ENCODE peak calls at places on chromosomes 1 and 21, in four cellular contexts. K is heart right ventricle, Z is endodermal cell, L is mesendoderm. W is an unnamed sample.
A peak's percentile ranks its signal among the peaks of the same experiment; 100 is the strongest.

GRCh38 chr1:244341455-244342450 is 110.0 kb downstream of the ADSS2 start:
- DNase-seq in K (no peak), L (peak; percentile 95), Z (peak; percentile 89), W (no peak)

GRCh38 chr1:53636621-53637171 is 102.3 kb downstream of the GLIS1 start:
- DNase-seq in L (no peak), K (no peak), Z (peak; percentile 61), W (peak; percentile 3)

GRCh38 chr21:41170442-41170841 is 2.5 kb downstream of the BACE2 start:
- DNase-seq in Z (peak; percentile 86), K (peak; percentile 32), L (peak; percentile 77), W (no peak)

GRCh38 chr21:33908760-33909159 is 6.8 kb downstream of the ATP5PO start:
- DNase-seq in Z (no peak), K (no peak), L (no peak), W (no peak)

GRCh38 chr1:55156093-55156492 is 59.1 kb downstream of the USP24 start:
- DNase-seq in K (no peak), Z (no peak), L (no peak), W (no peak)

GRCh38 chr1:205840524-205840923 is 9.4 kb downstream of the PM20D1 start:
- DNase-seq in L (peak; percentile 55), K (no peak), Z (peak; percentile 62), W (no peak)

GRCh38 chr1:5896706-5897105 is 95.5 kb downstream of the NPHP4 start:
- DNase-seq in L (peak; percentile 36), Z (peak; percentile 81), K (no peak), W (no peak)

GRCh38 chr1:3981746-3982505 is 81.9 kb upstream of the C1orf174 start:
- DNase-seq in Z (no peak), K (no peak), L (no peak), W (no peak)

GRCh38 chr1:22380024-22380785 is 71.4 kb upstream of the ZBTB40 start:
- DNase-seq in L (peak; percentile 64), Z (no peak), K (no peak), W (no peak)

GRCh38 chr1:186212574-186213224 is 162.4 kb downstream of the TPR start:
- DNase-seq in L (peak; percentile 96), K (peak; percentile 57), Z (peak; percentile 82), W (peak; percentile 27)

GRCh38 chr1:200873671-200874397 is 1.1 kb downstream of the GPR25 start:
- DNase-seq in L (no peak), Z (no peak), K (no peak), W (no peak)
- H3K4me1 ChIP-seq in L (peaks cover 6% of the 10 kb centered on the region), Z (no peaks in the 10 kb centered on the region), K (peaks cover 14% of the 10 kb centered on the region), W (peaks cover 8% of the 10 kb centered on the region)

GRCh38 chr1:19206947-19207346 is 3.1 kb downstream of the UBR4 start:
- DNase-seq in L (no peak), K (no peak), Z (no peak), W (no peak)

GRCh38 chr1:19208710-19209438 is 1.2 kb downstream of the UBR4 start:
- DNase-seq in Z (no peak), K (no peak), L (no peak), W (no peak)

GRCh38 chr1:19210772-19211549 is 895 bp upstream of the UBR4 start:
- DNase-seq in K (no peak), L (peak; percentile 42), Z (no peak), W (no peak)

GRCh38 chr1:19209990-19210771 is at the start of gene UBR4:
- DNase-seq in K (peak; percentile 94), L (peak; percentile 97), Z (peak; percentile 98), W (peak; percentile 97)

DNA sequence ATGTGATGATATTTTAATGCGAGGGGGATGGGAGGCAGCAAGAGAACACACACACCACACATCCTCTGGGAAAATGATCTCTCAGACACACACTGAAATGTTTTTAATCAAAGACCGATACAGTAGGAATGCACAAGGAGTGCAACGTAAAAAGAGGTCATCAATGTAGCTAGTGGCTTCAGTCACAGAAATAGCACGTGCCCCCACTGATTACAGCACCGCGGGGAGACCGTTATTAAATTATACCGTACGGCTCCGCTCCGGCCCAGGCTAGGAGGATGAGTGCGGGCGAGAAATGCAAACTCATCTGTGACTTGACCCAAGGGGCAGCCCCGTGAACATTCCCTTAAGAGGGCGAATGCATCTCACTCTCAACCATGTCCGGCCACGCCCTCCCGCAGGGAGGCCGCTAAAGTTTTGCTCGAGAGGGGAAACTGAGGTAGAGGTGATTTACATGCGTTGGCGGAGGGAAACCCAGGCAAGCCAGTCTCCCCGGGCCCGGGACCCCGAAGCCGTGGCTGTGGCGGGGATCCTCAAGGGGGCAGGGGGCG is 552 bp downstream of the UBR4 start:
- DNase-seq in K (peak; percentile 26), Z (no peak), L (peak; percentile 70), W (no peak)
- H3K4me1 ChIP-seq in K (peaks cover 78% of the 10 kb centered on the region), Z (peaks cover 5% of the 10 kb centered on the region), L (no peaks in the 10 kb centered on the region), W (peaks cover 10% of the 10 kb centered on the region)

GRCh38 chr1:183630748-183631147 is 4.8 kb downstream of the ARPC5 start:
- DNase-seq in L (no peak), K (no peak), Z (no peak), W (no peak)

GRCh38 chr1:183632964-183633363 is 2.6 kb downstream of the ARPC5 start:
- DNase-seq in K (no peak), L (peak; percentile 51), Z (no peak), W (no peak)

GRCh38 chr1:183634429-183635065 is 1.0 kb downstream of the ARPC5 start:
- DNase-seq in K (no peak), L (no peak), Z (no peak), W (no peak)

GRCh38 chr1:183633676-183634343 is 1.8 kb downstream of the ARPC5 start:
- DNase-seq in Z (no peak), L (peak; percentile 75), K (no peak), W (no peak)

DNA sequence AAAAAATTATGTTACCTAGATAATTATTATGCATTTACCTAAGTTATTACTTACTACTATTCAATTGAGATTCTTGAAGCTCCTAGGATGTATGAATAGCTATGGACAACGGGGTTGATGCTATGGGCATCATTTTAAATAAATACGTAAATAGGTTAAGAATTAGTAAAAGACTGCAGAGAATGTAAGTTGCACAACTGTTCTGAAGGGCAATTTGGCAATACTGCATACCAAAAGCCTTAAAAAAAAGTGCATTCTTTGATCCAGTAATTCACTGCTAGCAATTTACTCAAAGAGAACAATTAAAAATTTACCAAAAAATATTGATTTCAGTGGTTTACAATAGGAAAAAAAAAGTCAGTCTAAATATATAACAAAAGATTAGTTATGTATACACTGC is 3.5 kb downstream of the ARPC5 start:
- DNase-seq in Z (no peak), L (no peak), K (no peak), W (no peak)
- H3K4me1 ChIP-seq in Z (no peaks in the 10 kb centered on the region), L (no peaks in the 10 kb centered on the region), K (peaks cover 79% of the 10 kb centered on the region), W (peaks cover 8% of the 10 kb centered on the region)

GRCh38 chr1:224820341-224820740 is 109.1 kb upstream of the DNAH14 start:
- DNase-seq in K (no peak), Z (no peak), L (peak; percentile 63), W (no peak)
- H3K4me1 ChIP-seq in K (no peaks in the 10 kb centered on the region), Z (peaks cover 14% of the 10 kb centered on the region), L (peaks cover 4% of the 10 kb centered on the region), W (no peaks in the 10 kb centered on the region)

DNA sequence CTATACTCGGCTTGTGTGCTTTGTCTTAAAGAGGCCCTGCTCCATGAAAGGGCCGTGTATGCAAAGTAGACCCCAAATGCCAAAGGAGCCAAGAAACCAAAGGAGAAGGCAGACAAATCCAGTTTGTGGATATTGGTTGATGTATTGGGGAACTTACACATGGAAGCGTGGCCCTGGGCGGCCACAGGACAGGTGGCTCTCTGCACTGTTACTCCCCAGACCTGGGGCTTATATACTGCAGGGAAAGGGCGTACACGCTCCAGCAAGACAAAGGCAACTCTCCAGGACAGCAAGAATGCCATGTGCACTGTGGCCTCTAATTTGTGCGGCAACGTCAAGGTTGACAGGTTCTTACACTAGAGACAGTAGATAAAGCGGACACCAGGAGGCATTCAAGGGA is 24.8 kb downstream of the RSPH1 start:
- DNase-seq in Z (peak; percentile 39), L (no peak), K (no peak), W (no peak)
- H3K4me1 ChIP-seq in Z (peaks cover 10% of the 10 kb centered on the region), L (peaks cover 13% of the 10 kb centered on the region), K (peaks cover 10% of the 10 kb centered on the region), W (no peaks in the 10 kb centered on the region)

DNA sequence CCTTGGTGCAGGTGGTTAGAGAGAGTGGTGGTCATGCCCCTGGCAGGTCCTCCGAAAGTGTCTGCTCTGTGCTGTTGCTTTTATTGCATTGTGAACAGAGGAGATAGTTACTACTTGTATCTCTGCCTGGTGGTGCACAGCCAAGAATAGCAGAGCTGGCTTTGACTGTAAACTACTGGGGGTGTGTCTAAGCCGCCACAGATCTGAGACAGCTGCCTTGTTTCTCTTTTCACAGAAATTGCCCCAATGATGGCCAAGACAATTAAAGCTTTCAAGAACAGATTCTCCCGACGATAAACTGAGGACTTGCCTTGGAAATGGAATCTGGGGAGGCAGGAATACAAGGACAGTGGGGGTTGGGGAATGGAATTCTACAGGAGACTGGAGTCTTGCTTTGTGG is 16.0 kb downstream of the ELOA start:
- DNase-seq in Z (no peak), K (peak; percentile 43), L (no peak), W (no peak)
- H3K4me1 ChIP-seq in Z (no peaks in the 10 kb centered on the region), K (peaks cover 71% of the 10 kb centered on the region), L (no peaks in the 10 kb centered on the region), W (no peaks in the 10 kb centered on the region)

GRCh38 chr1:167272375-167272957 is 51.8 kb downstream of the POU2F1 start:
- DNase-seq in K (no peak), L (no peak), Z (no peak), W (no peak)
- H3K4me1 ChIP-seq in K (peaks cover 50% of the 10 kb centered on the region), L (peaks cover 2% of the 10 kb centered on the region), Z (no peaks in the 10 kb centered on the region), W (peaks cover 6% of the 10 kb centered on the region)

GRCh38 chr1:68777850-68778249 is 281.0 kb upstream of the DEPDC1 start:
- DNase-seq in K (no peak), Z (no peak), L (no peak), W (no peak)
- H3K4me1 ChIP-seq in K (no peaks in the 10 kb centered on the region), Z (no peaks in the 10 kb centered on the region), L (no peaks in the 10 kb centered on the region), W (no peaks in the 10 kb centered on the region)

W was measured in ovary.